ENCODE peak calls at places on chromosomes 12 and 14, in six cellular contexts. K is posterior vena cava; Q is cardiac fibroblast; G is activated CD4-positive, alpha-beta T cell treated with anti-CD3 and anti-CD28 coated beads, Interleukin-2, amount 10 ng/mL, durations not matched to agents 24 days and 14 days; L is endothelial cell; T is hepatocyte. O is an unnamed sample.

GRCh38 chr12:15227004-15227679 is 5.9 kb upstream of the RERG start:
- DNase-seq in K (peak; percentile 85), Q (peak; percentile 75), G (peak; percentile 74), L (peak; percentile 51), T (peak; percentile 67), O (no peak)

GRCh38 chr12:49952396-49953055 is 2.0 kb downstream of the AQP2 start:
- DNase-seq in K (peak; percentile 35), Q (no peak), G (no peak), L (no peak), T (no peak), O (no peak)

GRCh38 chr14:51750542-51750941 is 98.8 kb downstream of the FRMD6 start:
- DNase-seq in K (no peak), Q (no peak), G (no peak), L (peak; percentile 24), T (no peak), O (no peak)

GRCh38 chr12:33116284-33116683 is 219.7 kb upstream of the PKP2 start:
- DNase-seq in K (no peak), Q (no peak), G (no peak), L (no peak), T (no peak), O (no peak)

GRCh38 chr14:99189201-99189801 is 82.7 kb downstream of the BCL11B start:
- DNase-seq in K (peak; percentile 22), Q (no peak), G (peak; percentile 90), L (no peak), T (no peak), O (no peak)

GRCh38 chr12:104381721-104382480 is 74.8 kb upstream of the CHST11 start:
- DNase-seq in K (peak; percentile 93), Q (peak; percentile 89), G (peak; percentile 94), L (peak; percentile 81), T (peak; percentile 91), O (peak; percentile 67)

GRCh38 chr12:121026274-121027045 is 10.2 kb upstream of the C12orf43 start:
- DNase-seq in K (peak; percentile 26), Q (no peak), G (no peak), L (no peak), T (peak; percentile 59), O (no peak)

GRCh38 chr14:93045965-93046695 is 69.6 kb downstream of the ITPK1 start:
- DNase-seq in K (no peak), Q (peak; percentile 56), G (no peak), L (no peak), T (peak; percentile 66), O (no peak)

GRCh38 chr12:79409562-79409961 is 281.2 kb downstream of the PAWR start:
- DNase-seq in K (no peak), Q (peak; percentile 90), G (no peak), L (no peak), T (peak; percentile 6), O (no peak)

GRCh38 chr12:131716282-131716681 is 5.4 kb downstream of the SFSWAP start:
- DNase-seq in K (no peak), Q (no peak), G (no peak), L (no peak), T (no peak), O (no peak)

GRCh38 chr14:37591311-37591940 is 3.6 kb downstream of the FOXA1 start:
- DNase-seq in K (no peak), Q (no peak), G (no peak), L (peak; percentile 50), T (peak; percentile 75), O (no peak)

GRCh38 chr12:113299619-113300237 is 35.2 kb downstream of the SLC8B1 start:
- DNase-seq in K (peak; percentile 89), Q (peak; percentile 84), G (no peak), L (no peak), T (peak; percentile 88), O (no peak)

GRCh38 chr12:12872139-12872933 is 19.0 kb upstream of the GPRC5A start:
- DNase-seq in K (no peak), Q (peak; percentile 70), G (no peak), L (no peak), T (peak; percentile 83), O (no peak)

GRCh38 chr12:37546901-37547475 is 769.6 kb upstream of the ALG10B start:
- DNase-seq in K (no peak), Q (no peak), G (no peak), L (no peak), T (no peak), O (no peak)

GRCh38 chr12:19518209-19518608 is 78.9 kb downstream of the AEBP2 start:
- DNase-seq in K (no peak), Q (no peak), G (no peak), L (no peak), T (no peak), O (no peak)

GRCh38 chr14:38339704-38340103 is 83.8 kb upstream of the CLEC14A start:
- DNase-seq in K (no peak), Q (peak; percentile 61), G (no peak), L (no peak), T (no peak), O (no peak)